ENCODE peak calls at places on chromosomes 6 and 20, in seven cellular contexts. E is B cell, H is HFFc6, X is fibroblast of lung, J is GM12865, V is endothelial cell of umbilical vein, N is RWPE1. F is an unnamed sample.

GRCh38 chr6:74735304-74735703 is 470.5 kb downstream of the COL12A1 start:
- DNase-seq in E (no peak), H (peak), X (peak), J (no peak), V (peak), N (no peak), F (no peak)

GRCh38 chr20:42483694-42484303 is 705.9 kb downstream of the PTPRT start:
- DNase-seq in E (no peak), H (no peak), X (no peak), J (peak), V (no peak), N (no peak), F (no peak)

GRCh38 chr20:8161262-8162071 is 29.4 kb downstream of the PLCB1 start:
- DNase-seq in E (no peak), H (peak), X (no peak), J (peak), V (peak), N (no peak), F (no peak)

GRCh38 chr6:79536615-79536968 is 638 bp downstream of the LCA5 start:
- DNase-seq in E (no peak), H (peak), X (peak), J (peak), V (no peak), N (peak), F (peak)

GRCh38 chr20:57753332-57754164 is 43.7 kb upstream of the PMEPA1 start:
- DNase-seq in E (no peak), H (no peak), X (no peak), J (no peak), V (no peak), N (no peak), F (no peak)

GRCh38 chr6:81241717-81242116 is 510.8 kb downstream of the TENT5A start:
- DNase-seq in E (no peak), H (peak), X (peak), J (peak), V (peak), N (no peak), F (no peak)

GRCh38 chr20:41111578-41111951 is 25.8 kb upstream of the PLCG1 start:
- DNase-seq in E (no peak), H (no peak), X (no peak), J (peak), V (no peak), N (no peak), F (no peak)

GRCh38 chr6:20403080-20403765 is 1.5 kb downstream of the E2F3 start:
- DNase-seq in E (peak), H (peak), X (peak), J (peak), V (peak), N (peak), F (peak)

GRCh38 chr20:19460386-19460785 is 247.9 kb downstream of the SLC24A3 start:
- DNase-seq in E (no peak), H (no peak), X (peak), J (no peak), V (no peak), N (no peak), F (no peak)

GRCh38 chr6:158718431-158719126 is 68.7 kb downstream of the SYTL3 start:
- DNase-seq in E (no peak), H (no peak), X (no peak), J (peak), V (peak), N (no peak), F (no peak)

GRCh38 chr6:135314543-135314942 is 133.4 kb downstream of the MYB start:
- DNase-seq in E (no peak), H (no peak), X (no peak), J (peak), V (no peak), N (no peak), F (peak)

GRCh38 chr6:152462716-152463115 is 174.4 kb downstream of the SYNE1 start:
- DNase-seq in E (no peak), H (no peak), X (peak), J (no peak), V (peak), N (no peak), F (no peak)

GRCh38 chr6:76072562-76072961 is at the start of gene IMPG1:
- DNase-seq in E (no peak), H (no peak), X (no peak), J (no peak), V (no peak), N (no peak), F (no peak)

GRCh38 chr20:59525500-59526241 is 78.7 kb upstream of the PHACTR3 start:
- DNase-seq in E (peak), H (no peak), X (peak), J (peak), V (peak), N (peak), F (peak)

GRCh38 chr20:22430154-22430745 is 154.1 kb downstream of the FOXA2 start:
- DNase-seq in E (no peak), H (no peak), X (no peak), J (no peak), V (no peak), N (peak), F (no peak)

GRCh38 chr6:125950293-125950692 is 6.3 kb upstream of the HINT3 start:
- DNase-seq in E (no peak), H (peak), X (peak), J (no peak), V (no peak), N (peak), F (no peak)

DNA sequence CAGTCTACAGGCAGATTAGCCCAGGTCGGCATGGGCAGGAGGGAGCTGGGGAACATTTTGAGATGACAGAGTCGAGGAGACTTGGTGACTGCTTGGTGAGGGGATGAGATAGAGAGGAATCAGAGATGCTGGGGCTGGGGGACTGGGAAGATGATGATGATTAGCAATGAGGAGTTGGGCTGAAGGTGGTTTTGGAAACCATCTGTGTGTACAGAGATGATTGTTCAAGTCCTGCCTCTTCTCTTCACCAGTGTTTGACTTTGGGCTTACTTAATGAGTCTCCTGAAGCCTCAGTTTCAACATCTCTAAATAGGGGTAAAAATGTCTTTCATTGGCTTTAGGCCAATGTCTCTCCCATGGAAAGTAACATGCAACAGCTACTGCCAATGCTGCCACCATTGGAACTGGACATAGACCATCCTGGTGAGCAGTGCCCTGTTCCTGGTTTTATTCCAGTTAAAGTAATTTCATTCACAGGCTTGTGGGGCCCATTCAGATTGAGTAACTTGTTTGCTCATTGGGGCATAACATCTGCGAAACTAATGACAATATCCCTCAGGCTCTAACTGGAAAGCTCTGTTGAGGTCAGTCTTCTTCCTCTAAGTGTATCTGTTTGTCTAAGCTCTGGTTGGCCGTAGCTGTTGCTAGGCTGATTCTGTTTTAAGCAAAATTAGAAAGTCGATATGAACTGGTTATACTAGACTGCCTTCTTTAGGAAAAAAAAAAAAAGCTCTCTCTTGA is 99.1 kb downstream of the ARMC2 start:
- DNase-seq in E (no peak), H (peak), X (peak), J (no peak), V (no peak), N (peak), F (no peak)
- TF ChIP-seq CTCF in E (no peak), H (no peak), X (no peak), J (no peak), V (no peak), N (no peak), F (no peak)

DNA sequence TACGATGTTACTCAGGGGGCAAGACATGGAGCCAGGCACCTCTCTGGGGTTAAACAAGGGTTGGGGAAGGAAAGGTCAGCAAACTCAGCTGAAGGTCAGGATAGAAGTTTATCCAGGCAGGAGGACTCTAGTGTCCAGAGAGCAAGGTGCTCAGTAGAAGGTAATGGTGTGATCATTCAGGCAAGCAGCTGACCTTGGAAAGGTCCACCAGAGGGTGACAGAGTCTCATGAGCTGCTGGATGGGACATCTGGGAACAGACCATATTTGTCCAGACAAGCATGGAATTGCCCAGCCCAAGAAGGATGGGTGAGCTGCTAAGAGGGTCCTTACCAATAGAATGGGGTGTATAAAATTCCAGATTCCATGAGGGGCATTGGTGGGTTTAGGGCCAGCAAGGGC is 89.5 kb downstream of the MAP3K7 start:
- DNase-seq in E (no peak), H (no peak), X (no peak), J (no peak), V (no peak), N (no peak), F (no peak)
- TF ChIP-seq CTCF in E (no peak), H (no peak), X (no peak), J (no peak), V (no peak), N (no peak), F (no peak)

GRCh38 chr6:109690740-109691687 is at the start of the genes AK9 and FIG4:
- DNase-seq in E (peak), H (peak), X (peak), J (peak), V (peak), N (peak), F (peak)
- TF ChIP-seq CTCF in E (peak), H (no peak), X (peak), J (peak), V (peak), N (peak), F (no peak)

GRCh38 chr6:148203281-148203925 is 139.2 kb upstream of the SASH1 start:
- DNase-seq in E (no peak), H (peak), X (peak), J (no peak), V (no peak), N (no peak), F (no peak)

GRCh38 chr6:148199584-148199983 is 143.1 kb upstream of the SASH1 start:
- DNase-seq in E (no peak), H (no peak), X (no peak), J (no peak), V (no peak), N (no peak), F (no peak)

GRCh38 chr6:148208298-148208697 is 134.3 kb upstream of the SASH1 start:
- DNase-seq in E (no peak), H (no peak), X (no peak), J (no peak), V (no peak), N (no peak), F (no peak)

GRCh38 chr6:148200302-148200701 is 142.3 kb upstream of the SASH1 start:
- DNase-seq in E (no peak), H (no peak), X (no peak), J (no peak), V (peak), N (no peak), F (no peak)

DNA sequence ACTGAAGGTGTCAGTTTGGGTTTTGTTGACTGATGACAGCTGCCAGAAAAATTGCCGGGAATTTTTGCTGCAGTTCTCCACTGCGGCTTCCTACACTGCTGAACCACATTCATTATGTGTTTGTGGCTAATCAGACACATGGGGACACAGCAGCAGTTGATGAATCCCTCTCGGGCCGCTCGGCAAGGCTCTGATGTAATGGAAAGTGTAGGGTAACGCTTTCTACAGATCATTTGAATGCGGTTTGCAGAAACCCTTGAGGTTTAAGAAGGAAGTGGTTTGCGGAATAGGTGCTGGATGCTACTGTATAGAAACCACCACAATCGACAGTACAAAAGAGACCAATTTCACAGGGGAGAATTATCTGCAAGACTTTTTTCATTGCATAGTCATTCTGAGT is 138.7 kb upstream of the SASH1 start:
- DNase-seq in E (no peak), H (no peak), X (peak), J (peak), V (no peak), N (no peak), F (peak)
- TF ChIP-seq CTCF in E (no peak), H (no peak), X (no peak), J (no peak), V (no peak), N (no peak), F (no peak)

GRCh38 chr20:34083781-34084180 is 28.3 kb downstream of the EIF2S2 start:
- DNase-seq in E (no peak), H (no peak), X (no peak), J (no peak), V (no peak), N (no peak), F (no peak)

GRCh38 chr20:34084227-34084923 is 27.7 kb downstream of the EIF2S2 start:
- DNase-seq in E (no peak), H (no peak), X (no peak), J (no peak), V (no peak), N (no peak), F (no peak)

GRCh38 chr20:34085544-34086040 is 26.5 kb downstream of the EIF2S2 start:
- DNase-seq in E (no peak), H (no peak), X (no peak), J (no peak), V (no peak), N (no peak), F (no peak)

GRCh38 chr20:34082232-34082887 is 29.7 kb downstream of the EIF2S2 start:
- DNase-seq in E (no peak), H (no peak), X (no peak), J (no peak), V (no peak), N (no peak), F (no peak)

DNA sequence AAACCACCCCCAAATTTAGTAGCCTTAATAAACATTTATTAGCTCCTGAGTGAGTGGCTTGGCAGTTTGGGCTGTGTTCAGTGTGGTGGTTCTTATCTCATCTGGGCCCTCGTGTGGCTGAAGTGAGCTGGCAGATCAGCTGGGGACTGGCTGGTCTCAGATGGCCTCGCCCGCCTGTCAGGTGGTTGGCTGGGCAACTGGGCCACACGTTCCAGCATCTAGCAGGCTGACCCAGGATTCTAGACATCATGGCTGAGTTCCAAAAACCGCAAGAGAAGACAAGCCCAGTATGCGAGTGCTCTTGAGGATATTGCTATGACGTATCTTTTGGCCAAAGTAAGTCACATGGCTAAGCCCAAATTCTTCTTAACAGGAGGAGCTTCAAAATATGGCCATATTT is 28.9 kb downstream of the EIF2S2 start:
- DNase-seq in E (no peak), H (peak), X (peak), J (no peak), V (peak), N (peak), F (no peak)
- TF ChIP-seq CTCF in E (no peak), H (no peak), X (no peak), J (no peak), V (no peak), N (peak), F (no peak)

DNA sequence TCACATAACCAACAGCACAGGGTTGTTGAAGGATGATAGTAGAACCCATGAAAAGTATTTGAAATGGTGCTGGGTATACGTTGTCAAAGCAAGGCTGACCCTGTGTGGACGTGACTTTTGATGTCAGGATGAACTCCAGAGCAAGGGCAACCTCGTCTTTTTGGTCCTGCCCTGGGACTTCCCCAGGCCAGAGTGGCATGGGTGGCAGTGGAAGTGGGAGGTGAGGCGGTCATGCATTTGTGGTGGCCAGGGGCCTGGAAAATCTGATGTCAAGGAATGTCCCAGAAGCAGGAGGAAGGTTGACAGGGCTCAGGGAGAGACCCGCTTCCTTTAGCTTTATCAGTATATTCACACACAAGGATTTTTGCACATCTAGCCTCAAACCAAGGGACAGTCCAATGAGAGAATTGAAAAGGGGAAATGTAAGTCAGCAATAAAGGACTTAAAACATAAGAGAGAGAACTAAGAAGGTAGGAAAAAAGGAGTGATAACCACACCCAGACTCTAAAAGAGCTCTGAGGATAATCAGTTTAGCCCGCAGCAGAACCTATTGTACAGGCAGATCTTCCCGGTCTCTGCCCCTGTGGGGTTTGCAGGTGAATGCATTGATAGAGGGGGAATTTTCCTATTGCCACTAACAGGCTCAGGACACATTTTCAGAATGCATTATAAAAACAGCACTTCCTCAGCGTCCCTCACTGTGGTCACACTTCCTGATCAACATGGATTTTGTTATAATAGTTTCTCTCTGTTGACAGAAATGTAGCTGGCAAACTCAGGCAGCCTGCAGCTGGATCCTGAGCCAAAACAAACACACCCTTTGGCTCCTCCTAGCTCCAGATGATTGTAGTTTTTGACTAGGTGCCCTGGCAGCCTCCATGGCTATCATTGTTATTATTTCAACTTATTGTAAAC is 98.7 kb upstream of the HDGFL1 start:
- DNase-seq in E (no peak), H (no peak), X (peak), J (peak), V (peak), N (peak), F (no peak)
- TF ChIP-seq CTCF in E (no peak), H (no peak), X (peak), J (peak), V (no peak), N (peak), F (no peak)

DNA sequence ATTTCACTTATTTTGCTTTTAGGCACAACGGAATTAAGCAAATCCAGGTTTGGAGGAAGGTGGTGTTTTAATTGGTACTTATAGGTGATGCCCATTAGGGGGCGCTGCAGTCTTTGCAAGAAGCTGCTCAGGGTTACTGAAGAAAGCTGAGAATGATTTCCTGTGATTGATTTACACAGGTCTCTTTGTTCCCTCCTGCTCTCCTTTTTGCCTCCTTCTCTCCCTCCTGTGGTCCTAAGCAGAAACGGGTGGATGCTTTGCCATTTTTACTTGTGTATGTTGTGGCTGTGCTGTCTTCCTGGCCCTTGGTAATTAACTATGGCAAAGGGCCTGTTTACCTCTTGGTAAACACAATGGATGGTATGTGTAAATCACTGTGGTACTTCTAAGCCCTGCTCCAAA is 97.8 kb downstream of the ANKS1A start:
- DNase-seq in E (peak), H (peak), X (peak), J (peak), V (peak), N (peak), F (peak)
- TF ChIP-seq CTCF in E (peak), H (peak), X (peak), J (peak), V (peak), N (peak), F (peak)

GRCh38 chr6:31321820-31322219 is 35.2 kb downstream of the HLA-B start:
- DNase-seq in E (no peak), H (no peak), X (no peak), J (no peak), V (no peak), N (no peak), F (no peak)
- TF ChIP-seq CTCF in E (no peak), H (no peak), X (no peak), J (no peak), V (no peak), N (no peak), F (no peak)